ENCODE peak calls at places on chromosome 17, in four cellular contexts. J is Caco-2, D is right atrium auricular region, O is mammary epithelial cell. B is an unnamed sample.

GRCh38 chr17:42055496-42055895 is 5.1 kb upstream of the C17orf113 start:
- DNase-seq in J (no peak), D (no peak), O (no peak), B (no peak)

GRCh38 chr17:64174686-64175456 is 44.9 kb upstream of the ERN1 start:
- DNase-seq in D (peak; percentile 75), O (peak; percentile 49), J (no peak), B (no peak)

GRCh38 chr17:66915204-66915611 is 49.3 kb upstream of the CACNG4 start:
- DNase-seq in D (no peak), O (peak; percentile 64), J (no peak), B (peak; percentile 81)

GRCh38 chr17:4645642-4646041 is 4.2 kb upstream of the ALOX15 start:
- DNase-seq in D (no peak), O (no peak), J (no peak), B (no peak)

GRCh38 chr17:7792611-7793010 is 41.4 kb upstream of the KDM6B start:
- DNase-seq in D (no peak), J (no peak), O (no peak), B (no peak)

GRCh38 chr17:73984981-73985380 is 218.5 kb upstream of the RPL38 start:
- DNase-seq in D (no peak), J (no peak), O (no peak), B (no peak)

GRCh38 chr17:65530985-65531507 is 30.4 kb downstream of the AXIN2 start:
- DNase-seq in D (no peak), O (no peak), J (no peak), B (no peak)

GRCh38 chr17:1362065-1362848 is 37.8 kb downstream of the YWHAE start:
- DNase-seq in D (no peak), O (no peak), J (no peak), B (no peak)

GRCh38 chr17:74457146-74457819 is 9.2 kb upstream of the CD300A start:
- DNase-seq in O (peak; percentile 17), J (peak; percentile 69), D (peak; percentile 88), B (peak; percentile 53)

GRCh38 chr17:6530324-6530920 is 25.9 kb downstream of the PITPNM3 start:
- DNase-seq in J (no peak), D (no peak), O (no peak), B (no peak)

GRCh38 chr17:21157586-21158370 is 31.0 kb downstream of the DHRS7B start:
- DNase-seq in D (no peak), J (no peak), O (no peak), B (no peak)

GRCh38 chr17:28613916-28614315 is at the start of gene RSKR:
- DNase-seq in O (no peak), D (no peak), J (no peak), B (no peak)

GRCh38 chr17:3693829-3694231 is 2.1 kb downstream of the P2RX5 start:
- DNase-seq in O (no peak), J (no peak), D (no peak), B (no peak)

GRCh38 chr17:32958418-32958817 is 30.5 kb downstream of the TMEM98 start:
- DNase-seq in O (no peak), D (no peak), J (no peak), B (no peak)

GRCh38 chr17:65901394-65901793 is 290.5 kb downstream of the CEP112 start:
- DNase-seq in J (no peak), D (no peak), O (no peak), B (no peak)

GRCh38 chr17:74527081-74527480 is 4.2 kb downstream of the CD300LB start:
- DNase-seq in O (no peak), J (no peak), D (no peak), B (no peak)

GRCh38 chr17:35906559-35907265 is 23.9 kb downstream of the RDM1 start:
- DNase-seq in J (no peak), D (no peak), O (no peak), B (no peak)

DNA sequence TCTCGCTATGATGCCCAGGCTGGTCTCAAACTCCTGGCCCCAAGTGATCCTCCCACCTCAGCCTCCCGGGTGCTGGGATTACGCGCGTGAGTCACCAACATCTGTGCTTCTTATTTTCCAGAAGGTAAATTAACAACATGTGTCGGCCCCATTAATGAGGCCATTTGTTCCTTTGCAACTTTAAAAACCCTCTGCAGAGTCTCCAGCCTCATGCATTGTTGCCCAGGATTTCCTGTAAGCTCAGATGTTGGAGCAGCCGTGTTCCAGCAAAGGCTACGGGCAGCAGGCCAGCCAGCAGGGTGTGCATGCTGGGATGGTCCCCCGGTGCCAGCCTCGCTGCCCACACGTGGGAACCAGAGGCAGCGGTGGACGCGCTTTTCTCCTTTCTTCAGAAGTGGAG is 19.1 kb upstream of the HEXD start:
- DNase-seq in J (no peak), O (no peak), D (no peak), B (peak; percentile 94)
- H3K4me3 ChIP-seq in J (no peak overlapping the region), O (no peak overlapping the region), D (no peak overlapping the region), B (no peak overlapping the region)

DNA sequence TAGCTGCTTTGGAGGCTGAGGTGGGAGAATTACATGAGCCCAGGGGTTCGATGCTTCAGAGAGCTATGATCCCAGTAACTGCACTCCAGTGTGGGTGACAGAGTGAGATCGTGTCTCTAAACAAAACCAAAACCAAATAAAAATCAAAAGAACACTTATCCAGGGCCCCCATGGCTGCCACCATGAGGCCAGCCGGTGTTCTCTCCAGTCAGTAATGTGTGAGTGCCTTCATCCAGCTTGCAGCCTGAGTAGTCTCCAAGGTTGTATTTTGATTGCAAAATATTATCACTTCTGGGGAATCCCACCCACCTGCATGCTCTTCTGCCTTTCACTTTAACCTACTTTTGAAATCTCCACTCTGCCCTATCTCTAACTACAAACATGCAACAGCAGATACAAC is 221.0 kb upstream of the WSB1 start:
- DNase-seq in O (no peak), J (no peak), D (no peak), B (no peak)
- H3K9me3 ChIP-seq in O (peaks cover 3% of the 10 kb centered on the region), J (no peaks in the 10 kb centered on the region), D (peaks cover 3% of the 10 kb centered on the region), B (no peaks in the 10 kb centered on the region)

DNA sequence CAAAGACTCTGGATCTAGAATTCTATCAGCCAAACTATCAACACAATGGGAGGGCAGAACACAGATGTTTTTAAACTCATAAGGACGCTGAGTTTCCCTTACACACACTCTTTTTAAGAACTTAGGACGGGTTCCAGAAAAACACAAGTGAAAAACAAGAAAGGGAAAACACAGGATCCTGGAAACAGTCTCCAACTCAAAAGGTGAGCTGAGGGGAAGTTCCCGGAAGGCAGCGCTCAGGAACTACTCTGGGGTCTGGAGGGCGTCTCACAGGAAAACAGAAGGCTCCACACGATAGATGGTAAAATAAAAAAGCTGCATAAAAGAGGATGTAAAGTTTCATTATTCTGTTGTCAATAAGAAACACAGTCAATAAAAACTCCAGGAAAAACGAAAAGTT is 80.2 kb upstream of the DOC2B start:
- DNase-seq in D (no peak), J (no peak), O (no peak), B (no peak)
- H3K4me3 ChIP-seq in D (no peak overlapping the region), J (no peak overlapping the region), O (no peak overlapping the region), B (no peak overlapping the region)

GRCh38 chr17:16622540-16623277 is 30.9 kb downstream of the ZNF624 start:
- DNase-seq in O (no peak), D (no peak), J (no peak), B (no peak)
- H3K9me3 ChIP-seq in O (peaks cover 59% of the 10 kb centered on the region), D (peaks cover 91% of the 10 kb centered on the region), J (peaks cover 76% of the 10 kb centered on the region), B (peaks cover 23% of the 10 kb centered on the region)

DNA sequence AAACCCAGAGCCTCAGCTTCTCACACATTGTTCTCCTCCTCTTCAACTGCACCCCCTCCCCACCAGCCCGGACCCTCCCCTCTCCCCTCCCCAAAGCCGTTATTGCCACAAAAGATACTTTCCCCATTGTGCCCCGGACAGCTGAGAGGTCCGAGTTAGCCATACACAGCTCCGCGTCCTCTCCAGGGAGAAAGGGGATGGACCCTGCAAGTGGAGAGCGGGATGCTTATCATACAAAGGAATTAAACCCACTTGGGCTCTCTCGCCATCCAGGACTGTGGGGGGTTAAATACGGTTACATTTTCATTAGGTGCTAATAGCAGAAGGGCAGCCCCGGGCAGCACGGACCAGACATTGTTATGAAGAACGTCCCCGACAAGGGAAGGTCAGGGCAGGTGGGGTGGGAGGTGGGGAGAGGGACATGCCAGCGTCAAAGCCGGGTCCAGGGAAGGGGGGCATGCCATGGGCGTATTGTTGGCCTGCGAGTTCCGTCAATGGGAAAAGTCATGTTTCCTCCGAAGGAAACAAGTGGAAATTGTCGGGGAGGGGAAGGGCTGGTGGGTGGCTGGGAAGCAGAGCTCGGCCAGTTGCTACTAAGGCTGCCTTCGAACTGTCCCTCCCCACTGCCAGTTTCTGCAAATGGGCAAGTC is 99.1 kb downstream of the SOX9 start:
- DNase-seq in D (no peak), J (no peak), O (no peak), B (no peak)
- H3K4me3 ChIP-seq in D (peak overlapping the region; percentile 25), J (no peak overlapping the region), O (no peak overlapping the region), B (no peak overlapping the region)

GRCh38 chr17:27158390-27158789 is 135.5 kb upstream of the WSB1 start:
- DNase-seq in O (no peak), J (no peak), D (no peak), B (no peak)
- H3K9me3 ChIP-seq in O (peaks cover 5% of the 10 kb centered on the region), J (no peaks in the 10 kb centered on the region), D (peaks cover 5% of the 10 kb centered on the region), B (no peaks in the 10 kb centered on the region)

DNA sequence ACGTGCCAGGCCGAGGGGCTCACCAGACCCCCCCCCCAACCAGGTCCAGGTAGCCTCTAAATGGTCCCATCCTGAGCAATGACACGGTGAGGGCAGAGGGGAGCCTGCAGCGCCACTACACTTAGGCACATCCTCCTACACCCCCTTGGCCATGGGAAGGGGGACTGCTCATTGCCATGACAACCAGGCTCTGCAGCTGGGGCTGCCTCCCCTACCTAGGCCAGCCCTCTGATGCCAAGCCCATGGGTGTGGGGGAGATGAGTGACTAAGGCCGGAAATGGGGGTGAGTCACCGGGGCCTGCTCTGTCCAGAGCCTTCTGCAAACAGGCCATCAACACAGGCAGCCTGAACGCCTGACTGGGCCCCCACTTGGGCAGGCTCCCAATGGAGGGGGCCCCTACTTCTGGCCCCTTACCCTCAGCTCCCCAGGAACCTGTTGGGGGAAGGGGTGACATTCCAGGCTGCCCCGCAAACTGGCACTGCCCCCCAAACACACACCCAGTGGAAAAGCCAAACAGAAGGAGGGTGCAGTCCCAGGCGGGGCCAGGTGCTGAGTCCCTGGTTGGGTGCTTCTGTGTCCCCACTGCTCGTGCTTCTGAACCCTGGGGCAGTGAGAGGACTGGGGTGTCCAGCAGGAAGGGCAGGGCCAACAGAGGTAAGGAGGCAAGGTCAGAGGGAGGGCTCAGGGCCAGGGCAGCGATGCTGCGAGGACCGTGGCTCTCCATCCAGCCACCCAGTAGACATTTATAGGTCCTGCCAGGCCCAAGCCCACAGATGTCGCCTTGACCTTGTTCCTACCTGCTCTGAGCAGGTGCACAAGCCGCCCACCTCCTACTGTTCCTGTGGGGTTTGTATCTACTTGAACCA is 8.2 kb downstream of the PLCD3 start:
- DNase-seq in O (peak; percentile 79), D (peak; percentile 82), J (peak; percentile 75), B (peak; percentile 96)
- H3K4me3 ChIP-seq in O (no peak overlapping the region), D (no peak overlapping the region), J (no peak overlapping the region), B (no peak overlapping the region)

GRCh38 chr17:80591788-80592187 is 47.1 kb downstream of the RPTOR start:
- DNase-seq in J (no peak), O (no peak), D (no peak), B (no peak)
- H3K9me3 ChIP-seq in J (no peaks in the 10 kb centered on the region), O (no peaks in the 10 kb centered on the region), D (no peaks in the 10 kb centered on the region), B (no peaks in the 10 kb centered on the region)

B was measured in MG63.